ENCODE peak calls at places on chromosomes 13 and 19, in ten cellular contexts. X is activated T-cell treated with anti-CD3 and anti-CD28 coated beads, Interleukin-2, amount 50 U/mL, for 72 hours; O is activated CD4-positive, alpha-beta T cell treated with anti-CD3 and anti-CD28 coated beads for 1 hour; Q is stimulated activated effector memory CD8-positive, alpha-beta T cell treated with anti-CD3 and anti-CD28 coated beads, Interleukin-12 subunit alpha, Interleukin-12 subunit beta, amount 100 ng/mL, for 72 hours; W is transverse colon; V is glutamatergic neuron; Y is choroid plexus epithelial cell; Z is GM04503; N is C1 segment of cervical spinal cord; C is hippocampal formation. K is an unnamed sample.
A peak's percentile ranks its signal among the peaks of the same experiment; 100 is the strongest.

GRCh38 chr13:95420501-95420900 is 119.2 kb upstream of the ABCC4 start:
- DNase-seq in X (no peak), O (no peak), Q (no peak), W (no peak), V (no peak), Y (no peak), Z (no peak), N (no peak), C (no peak), K (no peak)

GRCh38 chr19:13134626-13135025 is 15.5 kb downstream of the STX10 start:
- DNase-seq in X (no peak), O (no peak), Q (no peak), W (no peak), V (no peak), Y (no peak), Z (no peak), N (no peak), C (no peak), K (no peak)

GRCh38 chr13:35131471-35131870 is 189.4 kb downstream of the NBEA start:
- DNase-seq in X (no peak), O (no peak), Q (no peak), W (no peak), V (no peak), Y (no peak), Z (no peak), N (no peak), C (no peak), K (no peak)

GRCh38 chr13:46964789-46965527 is 68.1 kb upstream of the HTR2A start:
- DNase-seq in X (no peak), O (no peak), Q (no peak), W (no peak), V (no peak), Y (peak; percentile 32), Z (peak; percentile 54), N (no peak), C (no peak), K (no peak)

GRCh38 chr19:20928371-20928770 is 5.3 kb downstream of the ZNF85 start:
- DNase-seq in X (no peak), O (no peak), Q (no peak), W (no peak), V (no peak), Y (peak; percentile 70), Z (peak; percentile 55), N (no peak), C (no peak), K (no peak)

GRCh38 chr19:6589711-6590457 is 1.1 kb downstream of the CD70 start:
- DNase-seq in X (no peak), O (no peak), Q (no peak), W (no peak), V (no peak), Y (no peak), Z (no peak), N (no peak), C (no peak), K (no peak)

GRCh38 chr13:99014391-99014988 is 36.6 kb upstream of the DOCK9 start:
- DNase-seq in X (no peak), O (no peak), Q (peak; percentile 40), W (no peak), V (no peak), Y (no peak), Z (no peak), N (no peak), C (no peak), K (no peak)

GRCh38 chr13:21079761-21080730 is 18.7 kb upstream of the LATS2 start:
- DNase-seq in X (no peak), O (no peak), Q (no peak), W (no peak), V (no peak), Y (peak; percentile 89), Z (peak; percentile 97), N (no peak), C (no peak), K (no peak)

GRCh38 chr19:41701401-41702075 is 6.9 kb upstream of the CEACAM5 start:
- DNase-seq in X (peak; percentile 6), O (no peak), Q (no peak), W (peak; percentile 70), V (no peak), Y (no peak), Z (no peak), N (no peak), C (no peak), K (no peak)

GRCh38 chr13:33016414-33017409 is at the start of gene KL:
- DNase-seq in X (peak; percentile 38), O (no peak), Q (peak; percentile 65), W (peak; percentile 20), V (peak; percentile 45), Y (no peak), Z (no peak), N (no peak), C (no peak), K (no peak)

GRCh38 chr13:103430368-103430767 is 364.2 kb upstream of the SLC10A2 start:
- DNase-seq in X (no peak), O (no peak), Q (no peak), W (no peak), V (no peak), Y (no peak), Z (no peak), N (no peak), C (no peak), K (no peak)

GRCh38 chr13:79480954-79481684 is at the start of gene NDFIP2:
- DNase-seq in X (peak; percentile 93), O (peak; percentile 76), Q (peak; percentile 98), W (peak; percentile 92), V (peak; percentile 89), Y (peak; percentile 87), Z (no peak), N (peak; percentile 71), C (peak; percentile 88), K (peak; percentile 89)

GRCh38 chr19:55624109-55625003 is at the start of gene ZNF784:
- DNase-seq in X (peak; percentile 96), O (peak; percentile 94), Q (peak; percentile 98), W (peak; percentile 95), V (peak; percentile 96), Y (peak; percentile 95), Z (no peak), N (peak; percentile 65), C (peak; percentile 91), K (peak; percentile 93)

GRCh38 chr19:589693-590395 is at the start of gene HCN2:
- DNase-seq in X (no peak), O (no peak), Q (no peak), W (no peak), V (no peak), Y (no peak), Z (no peak), N (no peak), C (no peak), K (no peak)

GRCh38 chr19:41588497-41589209 is 12.7 kb downstream of the CEACAM21 start:
- DNase-seq in X (no peak), O (no peak), Q (no peak), W (no peak), V (no peak), Y (peak; percentile 58), Z (no peak), N (no peak), C (no peak), K (peak; percentile 52)

GRCh38 chr19:33157906-33158305 is 26.0 kb downstream of the WDR88 start:
- DNase-seq in X (no peak), O (no peak), Q (no peak), W (no peak), V (no peak), Y (no peak), Z (no peak), N (no peak), C (no peak), K (no peak)

GRCh38 chr19:11342429-11342828 is 3.0 kb upstream of the RAB3D start:
- DNase-seq in X (no peak), O (no peak), Q (no peak), W (no peak), V (no peak), Y (no peak), Z (no peak), N (no peak), C (no peak), K (no peak)

GRCh38 chr13:67094952-67095351 is 135.2 kb downstream of the PCDH9 start:
- DNase-seq in X (no peak), O (no peak), Q (no peak), W (no peak), V (no peak), Y (peak; percentile 36), Z (no peak), N (no peak), C (no peak), K (no peak)

GRCh38 chr19:6731822-6732221 is 5.6 kb downstream of the GPR108 start:
- DNase-seq in X (no peak), O (no peak), Q (no peak), W (no peak), V (no peak), Y (no peak), Z (no peak), N (no peak), C (no peak), K (no peak)

GRCh38 chr13:58933475-58933874 is 1230.3 kb downstream of the DIAPH3 start:
- DNase-seq in X (no peak), O (no peak), Q (no peak), W (no peak), V (no peak), Y (no peak), Z (no peak), N (no peak), C (no peak), K (no peak)

GRCh38 chr19:56111601-56112312 is 9.3 kb downstream of the ZNF787 start:
- DNase-seq in X (peak; percentile 42), O (no peak), Q (no peak), W (peak; percentile 86), V (no peak), Y (no peak), Z (no peak), N (no peak), C (peak; percentile 10), K (no peak)

GRCh38 chr19:56170261-56170660 is 5.5 kb upstream of the GALP start:
- DNase-seq in X (no peak), O (no peak), Q (no peak), W (no peak), V (no peak), Y (peak; percentile 25), Z (no peak), N (no peak), C (no peak), K (no peak)

GRCh38 chr13:25085125-25085742 is 10.7 kb upstream of the PABPC3 start:
- DNase-seq in X (peak; percentile 15), O (no peak), Q (no peak), W (peak; percentile 9), V (peak; percentile 36), Y (peak; percentile 67), Z (no peak), N (no peak), C (peak; percentile 72), K (peak; percentile 20)

GRCh38 chr19:7450243-7451223 is 38.3 kb downstream of the PEX11G start:
- DNase-seq in X (no peak), O (no peak), Q (no peak), W (no peak), V (no peak), Y (peak; percentile 24), Z (no peak), N (no peak), C (no peak), K (peak; percentile 64)

GRCh38 chr13:31670831-31671617 is 68.3 kb upstream of the RXFP2 start:
- DNase-seq in X (no peak), O (no peak), Q (no peak), W (no peak), V (no peak), Y (peak; percentile 2), Z (no peak), N (no peak), C (no peak), K (no peak)

GRCh38 chr13:66558511-66558910 is 671.6 kb downstream of the PCDH9 start:
- DNase-seq in X (no peak), O (no peak), Q (no peak), W (no peak), V (no peak), Y (peak; percentile 79), Z (no peak), N (no peak), C (peak; percentile 6), K (peak; percentile 60)

GRCh38 chr19:18846862-18847515 is 15.2 kb downstream of the UPF1 start:
- DNase-seq in X (peak; percentile 74), O (peak; percentile 53), Q (peak; percentile 79), W (peak; percentile 80), V (peak; percentile 89), Y (peak; percentile 85), Z (peak; percentile 54), N (peak; percentile 10), C (peak; percentile 76), K (peak; percentile 30)

GRCh38 chr13:31910633-31911032 is 120.9 kb upstream of the FRY start:
- DNase-seq in X (no peak), O (no peak), Q (no peak), W (no peak), V (no peak), Y (no peak), Z (no peak), N (no peak), C (no peak), K (no peak)

K was measured in MM.1S.